ENCODE peak calls at places on chromosomes 1 and 21, in six cellular contexts. T is CD4-positive, alpha-beta T cell; A is HFFc6; I is astrocyte of the spinal cord; O is upper lobe of left lung; N is adrenal gland. V is an unnamed sample.

GRCh38 chr1:32592953-32593352 is 53.7 kb downstream of the ZBTB8A start:
- DNase-seq in O (no peak), I (peak), A (peak), T (no peak), N (no peak), V (no peak)

GRCh38 chr1:175034775-175035174 is 11.6 kb upstream of the MRPS14 start:
- DNase-seq in I (no peak), O (no peak), N (no peak), T (no peak), A (no peak), V (no peak)

GRCh38 chr1:39214714-39214997 is 10.2 kb downstream of the MACF1 start:
- DNase-seq in O (no peak), N (no peak), T (no peak), A (no peak), I (no peak), V (no peak)

GRCh38 chr1:215987092-215987855 is 420.2 kb downstream of the KCTD3 start:
- DNase-seq in N (no peak), O (no peak), I (no peak), A (no peak), T (no peak), V (no peak)

GRCh38 chr1:212438831-212439237 is 6.1 kb downstream of the NENF start:
- DNase-seq in I (no peak), O (no peak), A (no peak), N (no peak), T (no peak), V (no peak)

GRCh38 chr21:34075760-34076159 is 2.4 kb downstream of the MRPS6 start:
- DNase-seq in A (no peak), O (no peak), T (no peak), I (no peak), N (no peak), V (no peak)

GRCh38 chr1:147539122-147539575 is 2.2 kb upstream of the BCL9 start:
- DNase-seq in O (no peak), A (peak), N (peak), I (peak), T (no peak), V (no peak)

GRCh38 chr1:20847619-20848080 is 60.5 kb upstream of the HP1BP3 start:
- DNase-seq in I (peak), T (no peak), O (no peak), N (no peak), A (peak), V (no peak)

GRCh38 chr1:51093566-51093965 is 8.5 kb upstream of the C1orf185 start:
- DNase-seq in A (no peak), O (no peak), T (no peak), N (no peak), I (peak), V (no peak)

GRCh38 chr1:201898992-201899391 is 10.3 kb downstream of the SHISA4 start:
- DNase-seq in A (no peak), O (no peak), I (no peak), N (no peak), T (no peak), V (no peak)

GRCh38 chr1:232178191-232178590 is 451.7 kb downstream of the SIPA1L2 start:
- DNase-seq in A (no peak), N (no peak), I (no peak), O (no peak), T (no peak), V (no peak)

GRCh38 chr1:8939362-8939995 is 6.2 kb upstream of the CA6 start:
- DNase-seq in T (no peak), O (no peak), N (no peak), A (no peak), I (no peak), V (no peak)

GRCh38 chr1:158199840-158200239 is 19.1 kb downstream of the CD1D start:
- DNase-seq in N (no peak), T (no peak), O (no peak), A (no peak), I (no peak), V (no peak)

GRCh38 chr21:43716376-43717165 is 2.4 kb upstream of the PDXK start:
- DNase-seq in N (no peak), A (peak), T (no peak), I (peak), O (no peak), V (peak)

GRCh38 chr1:209364716-209365115 is 218.8 kb upstream of the CAMK1G start:
- DNase-seq in O (no peak), N (no peak), A (no peak), T (no peak), I (no peak), V (no peak)

GRCh38 chr1:86068841-86069756 is 87.5 kb downstream of the COL24A1 start:
- DNase-seq in O (no peak), T (no peak), A (no peak), N (no peak), I (peak), V (no peak)

GRCh38 chr1:196400478-196401453 is 207.5 kb downstream of the KCNT2 start:
- DNase-seq in A (peak), N (peak), T (no peak), O (no peak), I (peak), V (no peak)

GRCh38 chr1:205743977-205744376 is 6.0 kb downstream of the NUCKS1 start:
- DNase-seq in I (no peak), T (no peak), O (no peak), A (no peak), N (no peak), V (no peak)

DNA sequence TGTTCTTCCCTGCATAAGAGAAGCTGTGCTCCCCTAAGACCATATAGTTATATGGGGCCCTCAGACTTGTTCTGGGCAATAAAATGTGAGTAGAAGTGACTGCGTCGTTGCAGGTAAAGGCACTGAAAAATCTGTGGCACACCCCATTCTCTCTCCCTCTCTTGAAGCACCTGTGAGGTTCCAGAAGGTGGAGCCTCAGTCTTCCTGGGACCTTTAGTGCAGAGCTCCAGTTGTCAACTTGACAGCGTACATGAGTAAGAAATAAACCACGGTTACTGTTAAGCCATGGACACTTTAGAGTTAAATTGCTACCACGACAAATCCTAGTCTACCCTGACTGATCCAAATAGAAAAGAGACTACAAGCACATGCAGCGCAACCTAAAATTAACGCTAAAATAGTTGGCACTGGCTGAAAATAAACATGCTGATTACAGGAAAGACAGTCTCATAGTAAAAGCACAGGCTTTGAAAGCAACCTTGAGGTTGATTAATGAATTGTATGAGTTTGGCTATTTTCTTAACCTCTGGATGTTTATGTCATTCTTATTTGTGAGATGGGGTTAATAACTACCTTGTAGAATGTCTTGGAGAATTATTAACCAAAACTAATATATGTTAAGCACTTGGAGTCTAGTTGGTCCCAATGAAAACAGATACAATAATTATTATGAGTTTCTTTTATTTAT is 93.0 kb upstream of the PLPPR4 start:
- DNase-seq in A (no peak), T (no peak), N (no peak), I (no peak), O (no peak), V (no peak)
- TF ChIP-seq CTCF in A (no peak), T (no peak), N (no peak), I (no peak), O (no peak), V (no peak)

GRCh38 chr1:5597991-5598823 is 394.0 kb downstream of the NPHP4 start:
- DNase-seq in A (no peak), N (no peak), O (no peak), I (no peak), T (no peak), V (no peak)
- TF ChIP-seq CTCF in A (no peak), N (no peak), O (no peak), I (no peak), T (no peak), V (no peak)

GRCh38 chr1:77643456-77643855 is 39.0 kb downstream of the ZZZ3 start:
- DNase-seq in O (no peak), T (no peak), I (no peak), A (no peak), N (no peak), V (no peak)
- TF ChIP-seq CTCF in O (no peak), T (no peak), I (no peak), A (no peak), N (no peak), V (no peak)

DNA sequence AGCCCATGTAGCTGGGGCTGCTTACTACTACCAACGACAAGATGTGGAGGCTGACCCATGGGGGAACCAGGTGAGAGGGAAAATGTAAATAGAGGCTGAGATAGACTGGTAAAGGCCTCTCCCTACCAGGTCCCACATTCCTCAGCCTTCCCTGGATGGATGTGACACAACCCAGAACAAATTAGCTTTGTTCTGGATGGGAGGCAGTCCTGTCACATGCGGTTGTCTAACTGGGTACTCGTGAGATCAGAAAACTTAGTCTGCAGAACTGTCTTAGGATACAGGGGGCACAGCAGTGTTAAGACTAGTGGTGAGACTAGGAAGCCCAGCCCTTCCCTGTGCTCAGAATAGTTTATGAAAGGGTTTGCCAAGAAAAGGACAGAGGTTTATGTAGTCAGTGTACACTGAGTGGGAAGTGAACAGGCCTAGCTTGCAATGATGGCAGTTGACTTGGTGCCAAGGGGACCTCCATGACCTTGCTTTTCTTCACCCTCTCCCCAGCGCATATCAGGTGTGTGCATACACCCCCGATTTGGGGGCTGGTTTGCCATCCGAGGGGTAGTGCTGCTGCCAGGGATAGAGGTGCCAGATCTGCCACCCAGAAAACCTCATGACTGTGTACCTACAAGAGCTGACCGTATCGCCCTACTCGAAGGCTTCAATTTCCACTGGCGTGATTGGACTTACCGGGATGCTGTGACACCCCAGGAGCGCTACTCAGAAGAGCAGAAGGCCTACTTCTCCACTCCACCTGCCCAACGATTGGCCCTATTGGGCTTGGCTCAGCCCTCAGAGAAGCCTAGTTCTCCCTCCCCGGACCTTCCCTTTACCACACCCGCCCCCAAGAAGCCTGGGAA is 8.4 kb downstream of the MMACHC start:
- DNase-seq in T (no peak), A (no peak), N (no peak), I (no peak), O (no peak), V (no peak)
- TF ChIP-seq CTCF in T (no peak), A (peak), N (no peak), I (no peak), O (peak), V (no peak)

GRCh38 chr1:184299796-184300195 is 87.0 kb upstream of the C1orf21 start:
- DNase-seq in T (no peak), N (no peak), I (no peak), O (no peak), A (no peak), V (no peak)

GRCh38 chr1:184298321-184299052 is 88.3 kb upstream of the C1orf21 start:
- DNase-seq in I (no peak), O (no peak), N (no peak), A (no peak), T (no peak), V (no peak)

GRCh38 chr1:184299076-184299790 is 87.6 kb upstream of the C1orf21 start:
- DNase-seq in A (peak), O (no peak), N (no peak), I (peak), T (no peak), V (no peak)

GRCh38 chr1:184296466-184297243 is 90.2 kb upstream of the C1orf21 start:
- DNase-seq in A (peak), I (peak), T (no peak), O (no peak), N (peak), V (no peak)

GRCh38 chr1:184297244-184297750 is 89.5 kb upstream of the C1orf21 start:
- DNase-seq in T (no peak), A (no peak), N (peak), O (no peak), I (no peak), V (no peak)
- TF ChIP-seq CTCF in T (no peak), A (no peak), N (no peak), O (no peak), I (no peak), V (no peak)

GRCh38 chr1:7561331-7561921 is 209.7 kb upstream of the VAMP3 start:
- DNase-seq in N (no peak), O (no peak), T (no peak), A (no peak), I (no peak), V (no peak)
- TF ChIP-seq CTCF in N (no peak), O (no peak), T (no peak), A (peak), I (peak), V (no peak)

DNA sequence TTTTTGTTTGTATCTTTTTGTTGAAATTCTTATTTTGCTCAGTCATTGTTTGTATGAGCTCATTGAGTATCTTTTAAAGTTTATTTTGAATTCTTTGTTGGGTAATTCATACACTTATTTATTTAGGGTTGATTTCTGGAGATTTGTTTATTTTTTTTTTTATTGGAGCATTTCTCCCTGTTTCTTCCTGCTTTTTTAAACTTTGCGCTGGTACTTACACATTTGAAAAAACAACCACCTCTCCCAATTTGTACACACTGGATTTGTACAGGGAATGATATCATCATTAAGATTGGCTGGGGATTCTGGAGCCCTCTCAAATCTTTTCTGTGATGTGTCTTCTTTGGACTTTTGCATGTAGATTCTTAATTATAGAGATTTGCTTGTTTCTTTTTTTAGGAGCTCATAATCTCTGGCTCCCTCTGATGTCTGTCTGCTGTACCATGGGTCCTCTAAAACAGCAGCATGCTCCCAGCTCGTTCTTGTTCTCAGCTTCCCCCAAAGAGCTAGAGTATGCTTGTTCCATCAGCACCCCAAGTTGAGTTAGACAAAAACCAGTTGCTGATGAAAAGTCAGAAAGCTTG is 310.7 kb downstream of the DUSP10 start:
- DNase-seq in I (peak), O (no peak), N (no peak), A (peak), T (no peak), V (no peak)
- TF ChIP-seq CTCF in I (peak), O (no peak), N (no peak), A (peak), T (no peak), V (no peak)

GRCh38 chr21:27646691-27647090 is 679.8 kb upstream of the ADAMTS5 start:
- DNase-seq in I (no peak), A (no peak), T (no peak), O (no peak), N (no peak), V (no peak)
- TF ChIP-seq CTCF in I (no peak), A (no peak), T (no peak), O (no peak), N (no peak), V (no peak)